ENCODE peak calls at places on chromosomes 12 and 14, in ten cellular contexts. G is NCI-H460; I is GM20000; W is left cardiac atrium; E is putamen; B is T follicular helper cell; N is stimulated activated CD4-positive, alpha-beta T cell treated with anti-CD3 and anti-CD28 coated beads, Interleukin-15, amount 100 ng/mL, for 24 hours; T is Caco-2; V is GM19239; F is T1000. H is an unnamed sample.

GRCh38 chr12:14314801-14315200 is 50.7 kb upstream of the ATF7IP start:
- DNase-seq in G (no peak), I (no peak), W (no peak), E (no peak), B (no peak), N (no peak), T (no peak), V (no peak), F (no peak), H (no peak)

GRCh38 chr14:39069923-39070322 is 33.1 kb downstream of the SEC23A start:
- DNase-seq in G (no peak), I (no peak), W (no peak), E (no peak), B (no peak), N (no peak), T (no peak), V (no peak), F (no peak), H (no peak)

GRCh38 chr14:102408729-102409128 is 46.0 kb downstream of the TECPR2 start:
- DNase-seq in G (no peak), I (no peak), W (no peak), E (no peak), B (no peak), N (no peak), T (no peak), V (no peak), F (no peak), H (peak; percentile 27)

GRCh38 chr14:63852271-63852816 is 460 bp upstream of the SYNE2 start:
- DNase-seq in G (no peak), I (no peak), W (no peak), E (no peak), B (no peak), N (no peak), T (no peak), V (no peak), F (no peak), H (no peak)

GRCh38 chr12:94099191-94099983 is 49.0 kb upstream of the PLXNC1 start:
- DNase-seq in G (no peak), I (no peak), W (no peak), E (no peak), B (no peak), N (no peak), T (no peak), V (no peak), F (no peak), H (no peak)

GRCh38 chr12:81533054-81533453 is 226.1 kb downstream of the PPFIA2 start:
- DNase-seq in G (no peak), I (no peak), W (no peak), E (no peak), B (no peak), N (no peak), T (no peak), V (no peak), F (no peak), H (no peak)

GRCh38 chr14:30382221-30382620 is 176.7 kb upstream of the G2E3 start:
- DNase-seq in G (no peak), I (no peak), W (no peak), E (no peak), B (no peak), N (no peak), T (no peak), V (no peak), F (no peak), H (no peak)

GRCh38 chr14:50823051-50823762 is 7.8 kb downstream of the NIN start:
- DNase-seq in G (no peak), I (no peak), W (no peak), E (no peak), B (no peak), N (peak; percentile 50), T (no peak), V (no peak), F (peak; percentile 60), H (no peak)

GRCh38 chr14:74609721-74610120 is 2.3 kb downstream of the LTBP2 start:
- DNase-seq in G (no peak), I (no peak), W (no peak), E (no peak), B (no peak), N (no peak), T (no peak), V (no peak), F (no peak), H (no peak)

GRCh38 chr14:65107200-65107599 is 4.9 kb upstream of the MAX start:
- DNase-seq in G (no peak), I (no peak), W (no peak), E (no peak), B (no peak), N (no peak), T (no peak), V (no peak), F (no peak), H (no peak)

GRCh38 chr12:58302487-58303011 is 361.2 kb downstream of the ATP23 start:
- DNase-seq in G (no peak), I (no peak), W (no peak), E (no peak), B (no peak), N (no peak), T (peak; percentile 4), V (no peak), F (no peak), H (no peak)

GRCh38 chr12:124824195-124824594 is 39.5 kb downstream of the SCARB1 start:
- DNase-seq in G (no peak), I (no peak), W (no peak), E (no peak), B (no peak), N (no peak), T (no peak), V (no peak), F (no peak), H (no peak)

GRCh38 chr12:50174971-50175715 is 8.0 kb upstream of the CERS5 start:
- DNase-seq in G (peak; percentile 65), I (peak; percentile 22), W (no peak), E (peak; percentile 77), B (no peak), N (no peak), T (peak; percentile 80), V (no peak), F (no peak), H (no peak)

GRCh38 chr12:89537389-89537788 is 11.5 kb upstream of the POC1B start:
- DNase-seq in G (no peak), I (no peak), W (no peak), E (no peak), B (no peak), N (no peak), T (no peak), V (no peak), F (no peak), H (no peak)

GRCh38 chr12:108231109-108231905 is 102.2 kb downstream of the WSCD2 start:
- DNase-seq in G (no peak), I (no peak), W (no peak), E (no peak), B (no peak), N (no peak), T (no peak), V (no peak), F (no peak), H (no peak)

GRCh38 chr12:112409064-112409905 is at the start of gene RPL6:
- DNase-seq in G (peak; percentile 95), I (peak; percentile 85), W (peak; percentile 70), E (peak; percentile 92), B (peak; percentile 67), N (peak; percentile 79), T (peak; percentile 87), V (peak; percentile 58), F (peak; percentile 73), H (peak; percentile 82)

GRCh38 chr12:4829793-4830162 is 79.9 kb upstream of the KCNA1 start:
- DNase-seq in G (no peak), I (no peak), W (no peak), E (no peak), B (no peak), N (no peak), T (no peak), V (no peak), F (no peak), H (no peak)

GRCh38 chr12:119841433-119842210 is 35.5 kb downstream of the CIT start:
- DNase-seq in G (no peak), I (no peak), W (no peak), E (no peak), B (no peak), N (no peak), T (no peak), V (no peak), F (no peak), H (no peak)

GRCh38 chr12:13627536-13627935 is 353.9 kb downstream of the GRIN2B start:
- DNase-seq in G (no peak), I (no peak), W (no peak), E (no peak), B (no peak), N (no peak), T (no peak), V (no peak), F (no peak), H (no peak)

GRCh38 chr12:32559434-32559833 is 119.7 kb upstream of the DNM1L start:
- DNase-seq in G (no peak), I (no peak), W (no peak), E (no peak), B (no peak), N (no peak), T (no peak), V (no peak), F (no peak), H (no peak)